ENCODE peak calls at places on chromosomes 3 and 15, in seven cellular contexts. One of them, this sample, is unnamed.

GRCh38 chr15:85694086-85694485 is 100.6 kb downstream of the KLHL25 start:
- DNase-seq in Kasumi-1: no peak
- DNase-seq in AG09309: no peak
- DNase-seq in NCI-H748 treated with DMSO at 0.1 percent for 48 hours: no peak
- DNase-seq in KG1: no peak
- DNase-seq in activated CD8-positive, alpha-beta memory T cell treated with anti-CD3 and anti-CD28 coated beads, Interleukin-2, amount 50 U/mL, for 48 hours: no peak
- DNase-seq in cardiac muscle cell: no peak
- DNase-seq in this sample: no peak

GRCh38 chr3:29453278-29453961 is 172.5 kb downstream of the RBMS3 start:
- DNase-seq in KG1: no peak
- DNase-seq in cardiac muscle cell: peak
- DNase-seq in Kasumi-1: no peak
- DNase-seq in activated CD8-positive, alpha-beta memory T cell treated with anti-CD3 and anti-CD28 coated beads, Interleukin-2, amount 50 U/mL, for 48 hours: no peak
- DNase-seq in NCI-H748 treated with DMSO at 0.1 percent for 48 hours: no peak
- DNase-seq in AG09309: no peak
- DNase-seq in this sample: no peak

GRCh38 chr3:180980612-180981011 is 8.9 kb downstream of the DNAJC19 start:
- DNase-seq in activated CD8-positive, alpha-beta memory T cell treated with anti-CD3 and anti-CD28 coated beads, Interleukin-2, amount 50 U/mL, for 48 hours: no peak
- DNase-seq in cardiac muscle cell: peak
- DNase-seq in KG1: no peak
- DNase-seq in Kasumi-1: no peak
- DNase-seq in NCI-H748 treated with DMSO at 0.1 percent for 48 hours: no peak
- DNase-seq in AG09309: no peak
- DNase-seq in this sample: no peak

GRCh38 chr3:196968233-196969000 is at the start of gene PIGZ:
- DNase-seq in cardiac muscle cell: peak
- DNase-seq in activated CD8-positive, alpha-beta memory T cell treated with anti-CD3 and anti-CD28 coated beads, Interleukin-2, amount 50 U/mL, for 48 hours: peak
- DNase-seq in NCI-H748 treated with DMSO at 0.1 percent for 48 hours: no peak
- DNase-seq in Kasumi-1: peak
- DNase-seq in AG09309: no peak
- DNase-seq in KG1: no peak
- DNase-seq in this sample: peak

GRCh38 chr15:98428253-98428989 is 219.9 kb upstream of the IGF1R start:
- DNase-seq in NCI-H748 treated with DMSO at 0.1 percent for 48 hours: peak
- DNase-seq in cardiac muscle cell: peak
- DNase-seq in Kasumi-1: peak
- DNase-seq in AG09309: peak
- DNase-seq in KG1: peak
- DNase-seq in activated CD8-positive, alpha-beta memory T cell treated with anti-CD3 and anti-CD28 coated beads, Interleukin-2, amount 50 U/mL, for 48 hours: peak
- DNase-seq in this sample: peak

GRCh38 chr15:94412979-94413741 is 181.8 kb downstream of the MCTP2 start:
- DNase-seq in NCI-H748 treated with DMSO at 0.1 percent for 48 hours: peak
- DNase-seq in activated CD8-positive, alpha-beta memory T cell treated with anti-CD3 and anti-CD28 coated beads, Interleukin-2, amount 50 U/mL, for 48 hours: no peak
- DNase-seq in cardiac muscle cell: peak
- DNase-seq in Kasumi-1: peak
- DNase-seq in KG1: no peak
- DNase-seq in AG09309: no peak
- DNase-seq in this sample: peak

GRCh38 chr15:69546182-69546581 is 93.6 kb downstream of the RPLP1 start:
- DNase-seq in NCI-H748 treated with DMSO at 0.1 percent for 48 hours: no peak
- DNase-seq in KG1: no peak
- DNase-seq in Kasumi-1: no peak
- DNase-seq in AG09309: no peak
- DNase-seq in activated CD8-positive, alpha-beta memory T cell treated with anti-CD3 and anti-CD28 coated beads, Interleukin-2, amount 50 U/mL, for 48 hours: no peak
- DNase-seq in cardiac muscle cell: peak
- DNase-seq in this sample: no peak

GRCh38 chr3:195774917-195775316 is 36.8 kb downstream of the MUC4 start:
- DNase-seq in AG09309: no peak
- DNase-seq in Kasumi-1: peak
- DNase-seq in cardiac muscle cell: peak
- DNase-seq in activated CD8-positive, alpha-beta memory T cell treated with anti-CD3 and anti-CD28 coated beads, Interleukin-2, amount 50 U/mL, for 48 hours: no peak
- DNase-seq in NCI-H748 treated with DMSO at 0.1 percent for 48 hours: peak
- DNase-seq in KG1: peak
- DNase-seq in this sample: no peak

GRCh38 chr3:155853214-155854146 is 747 bp downstream of the SLC33A1 start:
- DNase-seq in KG1: no peak
- DNase-seq in cardiac muscle cell: peak
- DNase-seq in AG09309: no peak
- DNase-seq in activated CD8-positive, alpha-beta memory T cell treated with anti-CD3 and anti-CD28 coated beads, Interleukin-2, amount 50 U/mL, for 48 hours: peak
- DNase-seq in NCI-H748 treated with DMSO at 0.1 percent for 48 hours: no peak
- DNase-seq in Kasumi-1: peak
- DNase-seq in this sample: peak